ENCODE peak calls at places on chromosomes 7 and 10, in ten cellular contexts. X, N, J, M, A, P, R, B, L and I are unnamed samples.

GRCh38 chr10:94076325-94076841 is 82.7 kb downstream of the PLCE1 start:
- DNase-seq in X (no peak), N (peak; percentile 27), J (no peak), M (no peak), A (peak; percentile 72), P (peak; percentile 29), R (no peak), B (no peak), L (no peak), I (no peak)

GRCh38 chr10:78025685-78026364 is 3.5 kb downstream of the POLR3A start:
- DNase-seq in X (peak; percentile 86), N (no peak), J (no peak), M (no peak), A (no peak), P (peak; percentile 35), R (no peak), B (no peak), L (no peak), I (peak; percentile 10)

GRCh38 chr10:97314677-97315076 is 4.4 kb upstream of the FRAT1 start:
- DNase-seq in X (no peak), N (no peak), J (no peak), M (no peak), A (no peak), P (no peak), R (no peak), B (no peak), L (no peak), I (no peak)

GRCh38 chr7:33761440-33762080 is 143.8 kb upstream of the BMPER start:
- DNase-seq in X (no peak), N (no peak), J (no peak), M (no peak), A (no peak), P (no peak), R (no peak), B (no peak), L (no peak), I (no peak)

GRCh38 chr10:10902951-10903350 is 114.7 kb upstream of the CELF2 start:
- DNase-seq in X (no peak), N (no peak), J (no peak), M (no peak), A (no peak), P (no peak), R (no peak), B (no peak), L (no peak), I (no peak)

GRCh38 chr7:12709731-12710502 is 22.5 kb downstream of the ARL4A start:
- DNase-seq in X (no peak), N (no peak), J (no peak), M (no peak), A (no peak), P (no peak), R (no peak), B (no peak), L (no peak), I (no peak)

GRCh38 chr7:157769870-157770213 is 433.0 kb downstream of the DNAJB6 start:
- DNase-seq in X (no peak), N (no peak), J (no peak), M (no peak), A (no peak), P (no peak), R (no peak), B (no peak), L (no peak), I (no peak)

GRCh38 chr7:77867208-77867915 is 68.8 kb downstream of the PHTF2 start:
- DNase-seq in X (no peak), N (peak; percentile 14), J (no peak), M (no peak), A (no peak), P (peak; percentile 27), R (no peak), B (no peak), L (no peak), I (no peak)

GRCh38 chr10:77493851-77494788 is 143.5 kb downstream of the KCNMA1 start:
- DNase-seq in X (no peak), N (peak; percentile 44), J (no peak), M (no peak), A (peak; percentile 51), P (no peak), R (no peak), B (no peak), L (no peak), I (peak; percentile 17)

GRCh38 chr7:35248576-35249536 is 5.0 kb downstream of the TBX20 start:
- DNase-seq in X (no peak), N (no peak), J (no peak), M (no peak), A (no peak), P (no peak), R (no peak), B (no peak), L (no peak), I (no peak)

GRCh38 chr7:32761451-32762320 is 129.9 kb downstream of the KBTBD2 start:
- DNase-seq in X (no peak), N (no peak), J (no peak), M (no peak), A (no peak), P (no peak), R (no peak), B (no peak), L (no peak), I (no peak)

GRCh38 chr7:88885131-88885530 is 89.6 kb upstream of the TEX47 start:
- DNase-seq in X (no peak), N (no peak), J (no peak), M (no peak), A (no peak), P (no peak), R (no peak), B (no peak), L (no peak), I (no peak)

GRCh38 chr10:33772370-33773331 is 438.2 kb upstream of the NRP1 start:
- DNase-seq in X (no peak), N (peak; percentile 21), J (no peak), M (no peak), A (no peak), P (no peak), R (peak; percentile 33), B (no peak), L (no peak), I (no peak)

GRCh38 chr10:101777085-101777856 is 1.4 kb upstream of the FGF8 start:
- DNase-seq in X (no peak), N (no peak), J (no peak), M (no peak), A (no peak), P (no peak), R (no peak), B (no peak), L (no peak), I (no peak)

GRCh38 chr7:157690058-157690832 is 353.4 kb downstream of the DNAJB6 start:
- DNase-seq in X (no peak), N (peak; percentile 62), J (no peak), M (no peak), A (no peak), P (peak; percentile 12), R (no peak), B (no peak), L (no peak), I (no peak)

GRCh38 chr7:14197280-14197679 is 207.8 kb upstream of the ETV1 start:
- DNase-seq in X (no peak), N (no peak), J (no peak), M (no peak), A (peak; percentile 9), P (peak; percentile 41), R (no peak), B (no peak), L (no peak), I (no peak)

GRCh38 chr10:70678757-70679489 is 6.6 kb downstream of the ADAMTS14 start:
- DNase-seq in X (no peak), N (no peak), J (no peak), M (no peak), A (no peak), P (no peak), R (no peak), B (no peak), L (no peak), I (no peak)

GRCh38 chr10:8628351-8628750 is 573.9 kb downstream of the GATA3 start:
- DNase-seq in X (peak; percentile 13), N (peak; percentile 27), J (no peak), M (no peak), A (no peak), P (no peak), R (no peak), B (no peak), L (no peak), I (no peak)

GRCh38 chr10:103154464-103155299 is 38.4 kb downstream of the NT5C2 start:
- DNase-seq in X (no peak), N (peak; percentile 53), J (no peak), M (no peak), A (peak; percentile 34), P (no peak), R (no peak), B (no peak), L (no peak), I (no peak)

GRCh38 chr10:98309366-98310355 is 41.7 kb upstream of the LOXL4 start:
- DNase-seq in X (no peak), N (peak; percentile 89), J (no peak), M (peak; percentile 28), A (peak; percentile 52), P (peak; percentile 71), R (peak; percentile 14), B (no peak), L (peak; percentile 48), I (no peak)

GRCh38 chr7:98488167-98488566 is 87.3 kb upstream of the BAIAP2L1 start:
- DNase-seq in X (no peak), N (no peak), J (no peak), M (no peak), A (no peak), P (no peak), R (no peak), B (no peak), L (no peak), I (no peak)

GRCh38 chr10:86260564-86260963 is 106.0 kb downstream of the GRID1 start:
- DNase-seq in X (no peak), N (no peak), J (no peak), M (no peak), A (no peak), P (no peak), R (no peak), B (no peak), L (no peak), I (no peak)

GRCh38 chr7:158311791-158312190 is 275.8 kb downstream of the PTPRN2 start:
- DNase-seq in X (no peak), N (no peak), J (no peak), M (no peak), A (no peak), P (no peak), R (no peak), B (no peak), L (no peak), I (no peak)

GRCh38 chr7:27933691-27934565 is 194.0 kb downstream of the TAX1BP1 start:
- DNase-seq in X (no peak), N (peak; percentile 23), J (no peak), M (no peak), A (peak; percentile 98), P (no peak), R (no peak), B (no peak), L (no peak), I (no peak)

GRCh38 chr7:116810267-116811116 is 51.9 kb upstream of the CAPZA2 start:
- DNase-seq in X (no peak), N (peak; percentile 26), J (no peak), M (no peak), A (no peak), P (no peak), R (no peak), B (no peak), L (no peak), I (no peak)

GRCh38 chr10:71769279-71769823 is 4.0 kb downstream of the VSIR start:
- DNase-seq in X (no peak), N (no peak), J (no peak), M (no peak), A (no peak), P (peak; percentile 83), R (no peak), B (no peak), L (no peak), I (no peak)

GRCh38 chr7:19427944-19428343 is 280.9 kb downstream of the POLR1F start:
- DNase-seq in X (no peak), N (no peak), J (no peak), M (no peak), A (no peak), P (no peak), R (no peak), B (no peak), L (no peak), I (no peak)

GRCh38 chr7:91945476-91945875 is 4.8 kb downstream of the AKAP9 start:
- DNase-seq in X (peak; percentile 55), N (peak; percentile 60), J (no peak), M (no peak), A (no peak), P (peak; percentile 69), R (no peak), B (no peak), L (no peak), I (no peak)